ENCODE peak calls at places on chromosomes 1 and 21, in five cellular contexts. X, Q, R, J and E are unnamed samples.

GRCh38 chr1:221509575-221510360 is 232.1 kb downstream of the DUSP10 start:
- DNase-seq in Q (peak; percentile 78), J (no peak), X (no peak), R (no peak), E (no peak)

GRCh38 chr1:170077926-170078325 is 3.4 kb upstream of the KIFAP3 start:
- DNase-seq in X (no peak), Q (no peak), R (no peak), J (no peak), E (no peak)

GRCh38 chr1:18954270-18955071 is 2.0 kb downstream of the IFFO2 start:
- DNase-seq in X (no peak), R (no peak), Q (no peak), J (no peak), E (no peak)

GRCh38 chr1:74180490-74180889 is 17.5 kb downstream of the LRRIQ3 start:
- DNase-seq in R (peak; percentile 63), Q (no peak), X (no peak), J (no peak), E (peak; percentile 28)

GRCh38 chr21:43771698-43772367 is 4.3 kb downstream of the CSTB start:
- DNase-seq in X (no peak), J (no peak), R (no peak), Q (no peak), E (peak; percentile 31)

GRCh38 chr1:35637401-35637809 is 3.9 kb downstream of the PSMB2 start:
- DNase-seq in Q (peak; percentile 45), R (peak; percentile 62), J (no peak), X (no peak), E (peak; percentile 8)

GRCh38 chr1:239361403-239361802 is 25.0 kb upstream of the CHRM3 start:
- DNase-seq in R (peak; percentile 1), Q (no peak), X (no peak), J (no peak), E (no peak)

GRCh38 chr1:18021242-18021641 is 86.4 kb upstream of the IGSF21 start:
- DNase-seq in J (no peak), R (no peak), X (no peak), Q (no peak), E (no peak)

GRCh38 chr1:45018599-45019230 is 6.7 kb downstream of the UROD start:
- DNase-seq in J (peak; percentile 79), X (peak; percentile 58), Q (peak; percentile 72), R (peak; percentile 53), E (peak; percentile 84)

GRCh38 chr1:8165595-8166360 is 139.7 kb upstream of the ERRFI1 start:
- DNase-seq in X (no peak), Q (peak; percentile 86), R (no peak), J (no peak), E (no peak)

GRCh38 chr1:244273845-244274619 is 177.7 kb downstream of the ADSS2 start:
- DNase-seq in R (peak; percentile 100), Q (peak; percentile 54), X (peak; percentile 17), J (no peak), E (peak; percentile 59)

GRCh38 chr1:169044296-169044695 is 62.2 kb upstream of the ATP1B1 start:
- DNase-seq in Q (no peak), X (no peak), R (no peak), J (no peak), E (no peak)

GRCh38 chr1:9289090-9289534 is 3.6 kb upstream of the SPSB1 start:
- DNase-seq in Q (peak; percentile 71), R (peak; percentile 74), J (peak; percentile 92), X (peak; percentile 58), E (peak; percentile 58)

GRCh38 chr1:115145221-115145620 is 55.9 kb upstream of the TSPAN2 start:
- DNase-seq in X (no peak), R (no peak), J (no peak), Q (no peak), E (no peak)

GRCh38 chr1:19596719-19597462 is 47.2 kb upstream of the NBL1 start:
- DNase-seq in X (peak; percentile 95), Q (peak; percentile 99), R (peak; percentile 97), J (peak; percentile 93), E (peak; percentile 100)

GRCh38 chr1:29632436-29633270 is 396.3 kb downstream of the PTPRU start:
- DNase-seq in J (no peak), R (peak; percentile 33), Q (no peak), X (no peak), E (no peak)

GRCh38 chr1:56573311-56573710 is 6.1 kb downstream of the PLPP3 start:
- DNase-seq in R (no peak), J (no peak), X (no peak), Q (no peak), E (no peak)

GRCh38 chr1:3525551-3526482 is 71.4 kb downstream of the ARHGEF16 start:
- DNase-seq in R (no peak), J (no peak), Q (no peak), X (no peak), E (no peak)

GRCh38 chr21:33831962-33832659 is 83.5 kb downstream of the ATP5PO start:
- DNase-seq in R (no peak), J (no peak), Q (no peak), X (no peak), E (no peak)

GRCh38 chr21:41706678-41707077 is 60.2 kb downstream of the RIPK4 start:
- DNase-seq in J (no peak), R (peak; percentile 39), X (no peak), Q (peak; percentile 80), E (no peak)

GRCh38 chr1:110480356-110481096 is 29.6 kb downstream of the PROK1 start:
- DNase-seq in J (no peak), Q (peak; percentile 38), R (no peak), X (no peak), E (no peak)

GRCh38 chr1:205285391-205286101 is 36.0 kb downstream of the NUAK2 start:
- DNase-seq in Q (no peak), R (no peak), J (no peak), X (no peak), E (no peak)

GRCh38 chr1:228830185-228830953 is 95.1 kb downstream of the RHOU start:
- DNase-seq in J (no peak), R (no peak), X (no peak), Q (no peak), E (peak; percentile 82)

DNA sequence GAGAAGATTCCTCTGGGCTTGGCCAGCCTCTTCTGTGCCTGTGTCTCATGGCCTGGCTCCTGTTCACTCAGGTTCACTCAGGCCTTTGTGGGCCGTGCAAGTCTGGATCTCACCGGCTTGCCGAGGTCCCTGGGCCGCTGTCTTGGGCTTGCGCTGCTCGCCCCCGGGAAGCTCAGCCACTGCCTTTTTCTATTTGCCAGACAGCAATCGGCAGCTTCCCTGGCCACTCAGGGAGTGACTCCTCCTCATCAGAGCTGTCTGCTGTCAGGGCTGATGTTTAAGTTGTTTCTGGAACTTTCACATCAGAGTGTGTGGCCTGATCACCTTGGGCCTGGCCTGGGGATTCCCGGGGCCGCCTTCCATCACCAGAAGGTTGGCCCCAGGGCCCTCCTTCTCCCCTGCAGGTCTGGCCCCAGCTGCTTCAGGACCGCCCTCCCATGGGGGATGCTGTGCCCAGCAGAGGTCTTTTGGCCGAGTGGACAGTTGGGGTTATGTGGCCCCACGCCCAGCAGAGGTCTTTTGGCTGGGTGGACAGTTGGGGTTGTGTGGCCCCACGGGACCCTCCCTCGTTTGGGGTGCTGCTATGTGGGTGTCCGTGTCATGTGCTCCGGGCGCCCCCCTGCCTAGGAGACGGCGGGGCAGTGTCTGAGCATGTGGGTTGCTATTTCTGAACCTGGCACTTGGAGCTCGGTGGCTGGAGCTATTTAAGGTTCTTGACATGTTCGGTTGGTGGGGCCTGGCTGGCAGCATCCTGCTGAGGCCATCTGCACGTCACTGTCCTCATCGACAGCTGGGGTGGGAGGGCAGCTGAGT is 12.5 kb downstream of the SLX9 start:
- DNase-seq in R (no peak), J (no peak), Q (no peak), X (no peak), E (no peak)
- H3K9ac ChIP-seq in R (no peak overlapping the region), J (no peak overlapping the region), Q (no peak overlapping the region), X (no peak overlapping the region), E (no peak overlapping the region)

GRCh38 chr1:2278591-2279209 is 50.6 kb downstream of the SKI start:
- DNase-seq in R (no peak), X (no peak), J (no peak), Q (no peak), E (no peak)

GRCh38 chr1:2275796-2276536 is 47.8 kb downstream of the SKI start:
- DNase-seq in Q (peak; percentile 40), J (no peak), X (no peak), R (peak; percentile 49), E (no peak)

GRCh38 chr1:2276803-2277580 is 48.9 kb downstream of the SKI start:
- DNase-seq in R (peak; percentile 62), Q (no peak), J (no peak), X (no peak), E (no peak)

GRCh38 chr1:2279210-2279639 is 51.1 kb downstream of the SKI start:
- DNase-seq in R (peak; percentile 94), X (peak; percentile 91), Q (peak; percentile 100), J (peak; percentile 88), E (no peak)

GRCh38 chr1:2277741-2278488 is 49.8 kb downstream of the SKI start:
- DNase-seq in R (no peak), X (no peak), J (no peak), Q (peak; percentile 54), E (no peak)
- H3K4ac ChIP-seq in R (peak overlapping the region; percentile 72), X (peak overlapping the region; percentile 97), J (peak overlapping the region; percentile 87), Q (peak overlapping the region; percentile 57), E (peak overlapping the region; percentile 66)

DNA sequence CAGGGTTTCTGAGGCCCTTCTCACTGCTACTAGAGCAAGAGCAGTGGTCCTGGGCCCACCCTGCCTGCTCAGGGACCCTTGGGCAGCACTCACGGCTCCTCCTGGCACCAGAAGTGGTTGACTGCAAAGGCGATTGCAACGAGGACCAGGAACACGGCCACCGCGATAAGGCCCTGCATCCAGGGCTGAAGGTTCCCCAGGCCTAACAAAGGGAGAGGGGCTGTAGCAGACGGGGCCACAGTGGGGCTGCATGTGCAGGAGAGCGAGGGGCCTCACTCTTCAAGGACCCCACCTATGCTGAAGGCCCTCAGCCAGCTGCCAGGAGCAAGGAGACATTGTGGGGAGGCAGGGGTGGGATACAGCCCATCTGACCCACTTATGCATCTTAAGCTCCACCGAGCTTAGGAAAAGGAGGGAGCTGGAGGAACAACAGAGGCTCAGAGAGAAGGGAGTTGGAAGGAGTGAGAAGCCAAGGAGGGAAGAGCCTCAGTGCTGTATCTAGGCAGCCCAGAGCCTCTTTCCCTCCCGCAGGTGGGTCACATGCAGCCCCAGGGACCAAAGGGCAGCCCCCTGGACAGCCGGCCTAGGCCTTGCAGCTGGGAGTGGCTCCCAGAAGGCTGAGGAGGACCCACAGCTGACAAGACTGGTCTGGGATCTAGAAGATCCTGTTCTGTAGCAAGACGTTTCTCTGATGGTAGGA is 2.5 kb downstream of the PDZK1IP1 start:
- DNase-seq in X (no peak), R (no peak), J (no peak), Q (no peak), E (no peak)
- H3K9ac ChIP-seq in X (no peak overlapping the region), R (no peak overlapping the region), J (no peak overlapping the region), Q (no peak overlapping the region), E (no peak overlapping the region)

DNA sequence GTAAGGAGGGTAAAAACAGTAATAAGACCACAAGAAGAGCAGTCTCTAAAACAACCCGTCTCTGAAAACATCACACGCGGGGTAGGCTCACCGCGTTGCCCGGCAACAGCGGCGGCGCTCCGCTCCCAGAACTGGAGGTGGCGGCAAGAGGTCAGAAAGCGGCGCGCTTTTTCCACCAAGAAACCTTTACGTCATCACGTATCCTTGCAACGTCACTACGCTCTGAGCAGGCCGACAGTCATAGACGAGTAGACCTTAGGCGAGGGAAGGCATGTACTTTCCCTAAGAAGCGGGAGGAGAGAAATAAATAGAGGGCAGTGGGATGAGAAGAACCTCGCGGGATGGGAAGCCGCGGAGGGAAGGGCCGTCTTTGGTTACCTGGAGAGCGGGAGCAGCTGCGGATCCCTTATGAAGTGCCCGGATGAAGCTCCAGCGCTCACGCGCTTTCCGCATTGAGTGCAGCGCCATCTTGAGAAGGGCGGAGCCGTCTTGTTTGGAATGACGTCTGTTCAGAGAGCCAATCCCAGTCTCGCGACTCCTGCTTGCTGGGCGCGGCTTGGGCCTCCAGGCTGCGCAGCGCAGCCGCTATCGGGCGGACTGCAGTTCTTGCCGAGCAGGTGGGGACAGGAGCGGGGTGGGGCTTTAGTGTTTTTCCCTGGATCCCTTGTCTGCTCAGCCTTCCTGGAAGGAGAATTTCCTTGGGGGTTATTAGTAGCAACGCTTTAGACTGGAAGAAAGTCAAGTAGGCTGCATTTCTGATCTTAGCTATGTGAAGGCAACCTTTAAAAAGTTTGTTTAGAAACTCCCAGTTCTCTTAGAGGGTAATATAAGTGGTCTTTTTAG is at the start of gene WARS2:
- DNase-seq in R (peak; percentile 98), Q (peak; percentile 99), X (peak; percentile 96), J (peak; percentile 91), E (peak; percentile 99)
- H3K4ac ChIP-seq in R (peak within 1 kb of the TSS; percentile 91), Q (peak within 1 kb of the TSS; percentile 44), X (no peak within 1 kb of the TSS), J (peak within 1 kb of the TSS; percentile 36), E (peak within 1 kb of the TSS; percentile 69)